ENCODE peak calls at places on chromosomes 1 and 21, in four cellular contexts. One of them, this sample, is unnamed.

GRCh38 chr1:171219751-171220385 is 28.4 kb upstream of the FMO1 start:
- DNase-seq in stimulated activated naive CD4-positive, alpha-beta T cell: no peak
- DNase-seq in activated CD4-positive, alpha-beta T cell treated with anti-CD3 and anti-CD28 coated beads for 1 hour: no peak
- DNase-seq in osteoblast: peak
- DNase-seq in this sample: no peak

GRCh38 chr1:175978476-175978875 is 228.6 kb downstream of the COP1 start:
- DNase-seq in osteoblast: no peak
- DNase-seq in stimulated activated naive CD4-positive, alpha-beta T cell: no peak
- DNase-seq in activated CD4-positive, alpha-beta T cell treated with anti-CD3 and anti-CD28 coated beads for 1 hour: no peak
- DNase-seq in this sample: no peak

GRCh38 chr1:15352122-15352957 is 57.3 kb upstream of the EFHD2 start:
- DNase-seq in activated CD4-positive, alpha-beta T cell treated with anti-CD3 and anti-CD28 coated beads for 1 hour: peak
- DNase-seq in osteoblast: peak
- DNase-seq in stimulated activated naive CD4-positive, alpha-beta T cell: no peak
- DNase-seq in this sample: no peak

GRCh38 chr1:54811066-54811465 is 9.9 kb upstream of the TTC22 start:
- DNase-seq in osteoblast: peak
- DNase-seq in stimulated activated naive CD4-positive, alpha-beta T cell: no peak
- DNase-seq in activated CD4-positive, alpha-beta T cell treated with anti-CD3 and anti-CD28 coated beads for 1 hour: no peak
- DNase-seq in this sample: no peak

GRCh38 chr1:71046891-71047634 is 553 bp downstream of the PTGER3 start:
- DNase-seq in osteoblast: peak
- DNase-seq in activated CD4-positive, alpha-beta T cell treated with anti-CD3 and anti-CD28 coated beads for 1 hour: no peak
- DNase-seq in stimulated activated naive CD4-positive, alpha-beta T cell: peak
- DNase-seq in this sample: no peak

GRCh38 chr1:149997585-149998262 is 12.8 kb downstream of the OTUD7B start:
- DNase-seq in stimulated activated naive CD4-positive, alpha-beta T cell: no peak
- DNase-seq in activated CD4-positive, alpha-beta T cell treated with anti-CD3 and anti-CD28 coated beads for 1 hour: no peak
- DNase-seq in osteoblast: no peak
- DNase-seq in this sample: no peak

GRCh38 chr1:205144751-205145150 is 23.0 kb upstream of the RBBP5 start:
- DNase-seq in stimulated activated naive CD4-positive, alpha-beta T cell: no peak
- DNase-seq in activated CD4-positive, alpha-beta T cell treated with anti-CD3 and anti-CD28 coated beads for 1 hour: no peak
- DNase-seq in osteoblast: peak
- DNase-seq in this sample: no peak

GRCh38 chr1:14529436-14529835 is 69.0 kb upstream of the KAZN start:
- DNase-seq in stimulated activated naive CD4-positive, alpha-beta T cell: no peak
- DNase-seq in activated CD4-positive, alpha-beta T cell treated with anti-CD3 and anti-CD28 coated beads for 1 hour: no peak
- DNase-seq in osteoblast: no peak
- DNase-seq in this sample: no peak

GRCh38 chr21:28832013-28832714 is 160.5 kb downstream of the LTN1 start:
- DNase-seq in stimulated activated naive CD4-positive, alpha-beta T cell: peak
- DNase-seq in osteoblast: peak
- DNase-seq in activated CD4-positive, alpha-beta T cell treated with anti-CD3 and anti-CD28 coated beads for 1 hour: no peak
- DNase-seq in this sample: no peak

GRCh38 chr1:52530563-52531144 is 22.2 kb downstream of the TUT4 start:
- DNase-seq in stimulated activated naive CD4-positive, alpha-beta T cell: no peak
- DNase-seq in osteoblast: no peak
- DNase-seq in activated CD4-positive, alpha-beta T cell treated with anti-CD3 and anti-CD28 coated beads for 1 hour: no peak
- DNase-seq in this sample: no peak

GRCh38 chr1:156836041-156836654 is 19.5 kb upstream of the SH2D2A start:
- DNase-seq in osteoblast: no peak
- DNase-seq in activated CD4-positive, alpha-beta T cell treated with anti-CD3 and anti-CD28 coated beads for 1 hour: no peak
- DNase-seq in stimulated activated naive CD4-positive, alpha-beta T cell: no peak
- DNase-seq in this sample: no peak

GRCh38 chr1:21311016-21311415 is 20.8 kb upstream of the ECE1 start:
- DNase-seq in activated CD4-positive, alpha-beta T cell treated with anti-CD3 and anti-CD28 coated beads for 1 hour: no peak
- DNase-seq in osteoblast: no peak
- DNase-seq in stimulated activated naive CD4-positive, alpha-beta T cell: no peak
- DNase-seq in this sample: no peak

GRCh38 chr1:42239041-42239440 is 74.5 kb upstream of the GUCA2A start:
- DNase-seq in activated CD4-positive, alpha-beta T cell treated with anti-CD3 and anti-CD28 coated beads for 1 hour: no peak
- DNase-seq in osteoblast: no peak
- DNase-seq in stimulated activated naive CD4-positive, alpha-beta T cell: no peak
- DNase-seq in this sample: no peak

GRCh38 chr1:168734271-168734670 is 5.3 kb upstream of the DPT start:
- DNase-seq in activated CD4-positive, alpha-beta T cell treated with anti-CD3 and anti-CD28 coated beads for 1 hour: no peak
- DNase-seq in osteoblast: no peak
- DNase-seq in stimulated activated naive CD4-positive, alpha-beta T cell: no peak
- DNase-seq in this sample: no peak

This sample was measured in effector CD8-positive, alpha-beta T cell.